ENCODE peak calls at places on chromosomes 7 and 10, in nine cellular contexts. B, E, Y, A, R, L, J, P and U are unnamed samples.

GRCh38 chr7:40827217-40828085 is 692.6 kb downstream of the SUGCT start:
- DNase-seq in B (peak; percentile 77), E (no peak), Y (no peak), A (peak; percentile 54), R (peak; percentile 13), L (no peak), J (peak; percentile 66), P (no peak), U (no peak)

GRCh38 chr10:97596101-97597055 is 6.9 kb downstream of the C10orf62 start:
- DNase-seq in B (peak; percentile 49), E (no peak), Y (no peak), A (peak; percentile 89), R (no peak), L (no peak), J (peak; percentile 92), P (no peak), U (peak; percentile 42)

GRCh38 chr10:8456386-8456785 is 401.9 kb downstream of the GATA3 start:
- DNase-seq in B (no peak), E (no peak), Y (no peak), A (no peak), R (no peak), L (no peak), J (peak; percentile 72), P (no peak), U (no peak)

GRCh38 chr7:95690367-95690947 is 81.9 kb upstream of the DYNC1I1 start:
- DNase-seq in B (no peak), E (peak; percentile 32), Y (no peak), A (peak; percentile 63), R (peak; percentile 54), L (no peak), J (peak; percentile 51), P (peak; percentile 26), U (peak; percentile 18)

GRCh38 chr10:60957667-60958221 is 13.8 kb upstream of the RHOBTB1 start:
- DNase-seq in B (no peak), E (no peak), Y (no peak), A (no peak), R (no peak), L (no peak), J (no peak), P (no peak), U (no peak)

GRCh38 chr7:21670496-21670895 is 127.7 kb downstream of the DNAH11 start:
- DNase-seq in B (no peak), E (no peak), Y (no peak), A (no peak), R (no peak), L (no peak), J (no peak), P (no peak), U (no peak)

GRCh38 chr10:27072436-27073114 is 27.7 kb downstream of the ANKRD26 start:
- DNase-seq in B (no peak), E (peak; percentile 16), Y (no peak), A (peak; percentile 4), R (peak; percentile 4), L (no peak), J (no peak), P (no peak), U (no peak)

GRCh38 chr10:79078367-79079073 is 9.8 kb downstream of the ZMIZ1 start:
- DNase-seq in B (no peak), E (no peak), Y (no peak), A (no peak), R (no peak), L (no peak), J (peak; percentile 53), P (no peak), U (no peak)

GRCh38 chr7:74289660-74290589 is 718 bp downstream of the CLIP2 start:
- DNase-seq in B (no peak), E (peak; percentile 36), Y (peak; percentile 44), A (no peak), R (peak; percentile 52), L (peak; percentile 33), J (no peak), P (no peak), U (no peak)

GRCh38 chr10:42754155-42755027 is 28.2 kb upstream of the BMS1 start:
- DNase-seq in B (no peak), E (no peak), Y (peak; percentile 58), A (no peak), R (peak; percentile 47), L (peak; percentile 50), J (peak; percentile 21), P (no peak), U (no peak)

GRCh38 chr10:62047960-62048383 is 146.5 kb downstream of the ARID5B start:
- DNase-seq in B (no peak), E (no peak), Y (no peak), A (peak; percentile 68), R (peak; percentile 22), L (no peak), J (peak; percentile 69), P (no peak), U (no peak)

GRCh38 chr10:74194999-74195398 is 44.0 kb downstream of the ADK start:
- DNase-seq in B (no peak), E (no peak), Y (no peak), A (peak; percentile 88), R (no peak), L (no peak), J (no peak), P (no peak), U (no peak)

GRCh38 chr10:78904196-78904595 is 164.6 kb upstream of the ZMIZ1 start:
- DNase-seq in B (no peak), E (no peak), Y (no peak), A (no peak), R (no peak), L (no peak), J (no peak), P (no peak), U (no peak)

GRCh38 chr10:36026081-36026480 is 384.0 kb upstream of the FZD8 start:
- DNase-seq in B (no peak), E (no peak), Y (no peak), A (peak; percentile 40), R (no peak), L (no peak), J (peak; percentile 9), P (no peak), U (no peak)

GRCh38 chr7:93014410-93014809 is 103.4 kb downstream of the SAMD9 start:
- DNase-seq in B (no peak), E (no peak), Y (no peak), A (no peak), R (no peak), L (no peak), J (peak; percentile 82), P (no peak), U (no peak)

GRCh38 chr7:73908123-73908611 is 47.2 kb downstream of the TMEM270 start:
- DNase-seq in B (no peak), E (no peak), Y (no peak), A (no peak), R (no peak), L (no peak), J (no peak), P (no peak), U (no peak)

GRCh38 chr10:43210556-43210955 is 56.3 kb downstream of the RASGEF1A start:
- DNase-seq in B (no peak), E (no peak), Y (no peak), A (no peak), R (no peak), L (peak; percentile 10), J (no peak), P (no peak), U (no peak)

GRCh38 chr7:101804642-101805401 is 12.6 kb upstream of the CUX1 start:
- DNase-seq in B (no peak), E (no peak), Y (no peak), A (no peak), R (no peak), L (no peak), J (peak; percentile 67), P (no peak), U (no peak)

GRCh38 chr7:138898255-138898654 is 82.9 kb downstream of the KIAA1549 start:
- DNase-seq in B (no peak), E (no peak), Y (no peak), A (no peak), R (peak; percentile 88), L (no peak), J (no peak), P (no peak), U (no peak)

GRCh38 chr7:44449531-44449930 is 40.9 kb downstream of the NUDCD3 start:
- DNase-seq in B (no peak), E (no peak), Y (no peak), A (peak; percentile 63), R (peak; percentile 41), L (no peak), J (no peak), P (no peak), U (no peak)

DNA sequence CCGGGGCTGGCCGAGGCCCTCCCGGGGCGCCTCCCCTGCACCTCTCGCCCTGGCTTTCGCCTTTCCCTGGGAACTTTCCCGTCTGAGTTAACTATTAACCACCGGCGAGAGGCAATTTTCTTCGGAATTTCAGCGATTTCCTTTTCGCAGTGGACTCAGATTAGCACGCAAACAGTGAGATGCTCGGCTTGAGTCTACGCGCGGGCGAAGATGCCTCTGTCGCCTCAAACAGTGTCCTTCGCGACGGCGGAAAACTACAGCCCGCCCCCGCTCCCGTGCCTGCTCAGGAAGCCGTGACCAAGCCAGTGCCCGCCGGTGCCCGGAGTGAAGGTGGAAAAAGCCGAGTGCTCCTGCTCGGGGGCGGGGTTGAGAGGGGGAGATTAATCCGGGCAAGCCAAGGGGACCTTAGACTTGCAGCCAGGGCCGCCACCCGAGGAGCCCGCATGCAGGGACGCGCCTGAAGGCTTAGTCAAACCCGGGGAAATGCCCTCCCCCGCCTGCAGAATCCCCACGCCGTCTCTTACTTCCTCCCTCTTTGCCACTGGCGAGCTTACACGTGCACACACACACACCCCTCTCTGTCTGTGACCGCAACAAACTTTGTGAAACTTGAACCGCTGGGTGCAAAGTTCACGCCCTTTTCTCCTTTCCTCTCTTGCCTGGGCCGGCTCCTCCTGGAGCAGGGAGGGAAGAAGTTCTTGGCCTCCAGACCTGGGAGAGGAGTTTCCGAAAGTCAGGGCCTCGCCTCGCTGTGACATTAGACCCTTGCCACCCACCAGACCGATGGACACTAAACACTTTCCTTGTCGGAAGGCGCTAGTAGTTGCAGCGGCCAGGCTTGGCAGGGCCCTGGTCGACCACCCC is 14.4 kb upstream of the PAX2 start:
- DNase-seq in B (no peak), E (peak; percentile 40), Y (no peak), A (peak; percentile 5), R (peak; percentile 73), L (no peak), J (no peak), P (peak; percentile 78), U (no peak)
- H3K4me3 ChIP-seq in B (no peak overlapping the region), E (no peak overlapping the region), Y (peak overlapping the region; percentile 34), A (no peak overlapping the region), R (no peak overlapping the region), L (peak overlapping the region; percentile 49), J (no peak overlapping the region), P (no peak overlapping the region), U (no peak overlapping the region)

GRCh38 chr7:27739301-27739913 is 555 bp upstream of the TAX1BP1 start:
- DNase-seq in B (no peak), E (no peak), Y (no peak), A (no peak), R (no peak), L (peak; percentile 18), J (no peak), P (no peak), U (no peak)
- TF ChIP-seq CTCF in B (no peak), E (no peak), Y (no peak), A (no peak), R (peak; percentile 17), L (no peak), J (no peak), P (no peak), U (no peak)

GRCh38 chr7:27177795-27178320 is 3.7 kb upstream of the HOXA10 start:
- DNase-seq in B (no peak), E (no peak), Y (no peak), A (no peak), R (no peak), L (no peak), J (no peak), P (no peak), U (no peak)
- H3K4me3 ChIP-seq in B (peak overlapping the region; percentile 87), E (no peak overlapping the region), Y (no peak overlapping the region), A (no peak overlapping the region), R (no peak overlapping the region), L (no peak overlapping the region), J (no peak overlapping the region), P (no peak overlapping the region), U (no peak overlapping the region)

GRCh38 chr7:27117687-27118491 is 12.7 kb downstream of the HOXA4 start:
- DNase-seq in B (no peak), E (no peak), Y (no peak), A (peak; percentile 60), R (no peak), L (no peak), J (no peak), P (no peak), U (no peak)
- TF ChIP-seq CTCF in B (no peak), E (no peak), Y (no peak), A (no peak), R (no peak), L (no peak), J (no peak), P (no peak), U (no peak)